ENCODE peak calls at places on chromosomes 5 and 9, in six cellular contexts. X is H1, I is neuronal stem cell, B is IMR-90, H is mesendoderm, L is trophoblast cell. T is an unnamed sample.

GRCh38 chr5:32450952-32451351 is 6.4 kb upstream of the ZFR start:
- DNase-seq in X (peak; percentile 36), I (no peak), B (no peak), H (peak; percentile 41), L (no peak), T (no peak)

GRCh38 chr5:148956632-148957385 is 106.1 kb downstream of the SH3TC2 start:
- DNase-seq in X (no peak), I (no peak), B (peak; percentile 49), H (peak; percentile 95), L (no peak), T (no peak)

GRCh38 chr5:151141535-151141934 is 16.0 kb downstream of the ANXA6 start:
- DNase-seq in X (peak; percentile 58), I (no peak), B (peak; percentile 25), H (no peak), L (no peak), T (no peak)

GRCh38 chr5:62299600-62299999 is 6.4 kb upstream of the KIF2A start:
- DNase-seq in X (no peak), I (no peak), B (no peak), H (no peak), L (no peak), T (no peak)

GRCh38 chr5:116025831-116026230 is 6.4 kb upstream of the ARL14EPL start:
- DNase-seq in X (no peak), I (no peak), B (no peak), H (no peak), L (no peak), T (no peak)

GRCh38 chr5:56471707-56472106 is 238.6 kb upstream of the ANKRD55 start:
- DNase-seq in X (no peak), I (no peak), B (no peak), H (no peak), L (peak; percentile 32), T (no peak)

GRCh38 chr5:134245692-134246091 is 19.8 kb upstream of the PPP2CA start:
- DNase-seq in X (no peak), I (no peak), B (no peak), H (no peak), L (no peak), T (no peak)

GRCh38 chr9:126232461-126232860 is 94.2 kb upstream of the MVB12B start:
- DNase-seq in X (no peak), I (no peak), B (no peak), H (no peak), L (no peak), T (no peak)

GRCh38 chr5:123776761-123777160 is 264.8 kb downstream of the CSNK1G3 start:
- DNase-seq in X (no peak), I (no peak), B (peak; percentile 88), H (peak; percentile 4), L (peak; percentile 48), T (peak; percentile 57)

GRCh38 chr9:20402273-20402875 is 219.9 kb downstream of the MLLT3 start:
- DNase-seq in X (no peak), I (no peak), B (peak; percentile 8), H (no peak), L (no peak), T (no peak)

GRCh38 chr9:100679834-100680233 is 102.0 kb downstream of the CAVIN4 start:
- DNase-seq in X (no peak), I (no peak), B (no peak), H (no peak), L (no peak), T (no peak)

GRCh38 chr9:87075537-87075936 is 128.2 kb upstream of the GAS1 start:
- DNase-seq in X (peak; percentile 48), I (no peak), B (no peak), H (peak; percentile 40), L (no peak), T (no peak)

GRCh38 chr9:136090768-136091581 is 4.1 kb downstream of the NACC2 start:
- DNase-seq in X (peak; percentile 61), I (no peak), B (no peak), H (no peak), L (no peak), T (peak; percentile 7)

GRCh38 chr9:125772740-125773139 is 25.6 kb downstream of the PBX3 start:
- DNase-seq in X (no peak), I (no peak), B (no peak), H (no peak), L (no peak), T (no peak)

GRCh38 chr5:89956838-89957237 is 452.7 kb downstream of the CETN3 start:
- DNase-seq in X (no peak), I (no peak), B (no peak), H (no peak), L (no peak), T (no peak)

GRCh38 chr5:169116961-169117461 is 183.9 kb downstream of the SLIT3 start:
- DNase-seq in X (no peak), I (no peak), B (no peak), H (peak; percentile 92), L (no peak), T (no peak)

GRCh38 chr9:8262625-8263622 is 463.3 kb upstream of the DMAC1 start:
- DNase-seq in X (no peak), I (no peak), B (no peak), H (peak; percentile 71), L (no peak), T (peak; percentile 0)

GRCh38 chr9:97387936-97388684 is 23.8 kb upstream of the TDRD7 start:
- DNase-seq in X (no peak), I (no peak), B (no peak), H (peak; percentile 49), L (no peak), T (no peak)

GRCh38 chr9:132056717-132057429 is 22.8 kb downstream of the MED27 start:
- DNase-seq in X (no peak), I (no peak), B (no peak), H (no peak), L (no peak), T (no peak)

GRCh38 chr9:132049900-132050299 is 29.8 kb downstream of the MED27 start:
- DNase-seq in X (no peak), I (no peak), B (no peak), H (no peak), L (no peak), T (no peak)

GRCh38 chr9:132055756-132056155 is 23.9 kb downstream of the MED27 start:
- DNase-seq in X (no peak), I (no peak), B (no peak), H (no peak), L (no peak), T (no peak)

GRCh38 chr9:132049323-132049882 is 30.3 kb downstream of the MED27 start:
- DNase-seq in X (no peak), I (no peak), B (no peak), H (no peak), L (no peak), T (no peak)

DNA sequence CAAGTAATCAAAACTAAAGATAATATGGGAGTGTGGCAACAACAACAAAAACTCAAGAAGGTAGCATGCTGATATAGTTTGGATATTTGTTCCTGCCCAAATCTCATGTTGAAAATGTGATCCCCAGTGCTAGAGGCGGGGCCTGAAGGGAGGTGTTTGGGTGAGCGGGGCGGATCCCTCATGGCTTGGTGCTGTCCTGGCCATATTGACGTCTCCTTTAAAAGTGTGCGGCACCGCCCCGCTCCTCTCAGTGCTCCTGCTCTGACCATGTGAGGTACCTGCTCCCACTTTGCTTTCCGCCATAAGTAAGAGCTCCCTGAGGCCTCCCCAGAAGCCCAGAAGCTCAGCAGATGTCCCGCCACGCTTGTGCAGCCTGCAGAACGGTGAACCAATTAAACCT is 25.6 kb downstream of the MED27 start:
- DNase-seq in X (no peak), I (no peak), B (no peak), H (no peak), L (no peak), T (no peak)
- H3K4me2 ChIP-seq in X (peak overlapping the region; percentile 16), I (no peak overlapping the region), B (no peak overlapping the region), H (no peak overlapping the region), L (no peak overlapping the region), T (no peak overlapping the region)

GRCh38 chr5:133051117-133051546 is 681 bp upstream of the HSPA4 start:
- DNase-seq in X (no peak), I (no peak), B (no peak), H (no peak), L (no peak), T (no peak)

GRCh38 chr5:133050500-133050899 is 1.3 kb upstream of the HSPA4 start:
- DNase-seq in X (no peak), I (no peak), B (no peak), H (peak; percentile 72), L (no peak), T (no peak)

GRCh38 chr5:133053463-133053862 is 1.6 kb downstream of the HSPA4 start:
- DNase-seq in X (no peak), I (no peak), B (no peak), H (no peak), L (no peak), T (no peak)

GRCh38 chr5:133052317-133053175 is 733 bp downstream of the HSPA4 start:
- DNase-seq in X (peak; percentile 64), I (no peak), B (peak; percentile 44), H (peak; percentile 71), L (peak; percentile 33), T (peak; percentile 76)

GRCh38 chr5:133051547-133052316 is at the start of gene HSPA4:
- DNase-seq in X (peak; percentile 96), I (peak; percentile 99), B (peak; percentile 99), H (peak; percentile 99), L (peak; percentile 99), T (peak; percentile 99)
- H3K4ac ChIP-seq in X (peak within 1 kb of the TSS; percentile 63), I (peak within 1 kb of the TSS; percentile 90), B (peak within 1 kb of the TSS; percentile 99), H (peak within 1 kb of the TSS; percentile 99), L (peak within 1 kb of the TSS; percentile 95), T (peak within 1 kb of the TSS; percentile 88)

GRCh38 chr5:104172976-104173375 is 610.4 kb upstream of the NUDT12 start:
- DNase-seq in X (no peak), I (no peak), B (no peak), H (no peak), L (no peak), T (no peak)

GRCh38 chr5:104177651-104178050 is 615.1 kb upstream of the NUDT12 start:
- DNase-seq in X (no peak), I (no peak), B (no peak), H (no peak), L (no peak), T (no peak)

GRCh38 chr5:104179057-104179456 is 616.5 kb upstream of the NUDT12 start:
- DNase-seq in X (peak; percentile 63), I (no peak), B (peak; percentile 63), H (peak; percentile 80), L (peak; percentile 61), T (peak; percentile 53)

DNA sequence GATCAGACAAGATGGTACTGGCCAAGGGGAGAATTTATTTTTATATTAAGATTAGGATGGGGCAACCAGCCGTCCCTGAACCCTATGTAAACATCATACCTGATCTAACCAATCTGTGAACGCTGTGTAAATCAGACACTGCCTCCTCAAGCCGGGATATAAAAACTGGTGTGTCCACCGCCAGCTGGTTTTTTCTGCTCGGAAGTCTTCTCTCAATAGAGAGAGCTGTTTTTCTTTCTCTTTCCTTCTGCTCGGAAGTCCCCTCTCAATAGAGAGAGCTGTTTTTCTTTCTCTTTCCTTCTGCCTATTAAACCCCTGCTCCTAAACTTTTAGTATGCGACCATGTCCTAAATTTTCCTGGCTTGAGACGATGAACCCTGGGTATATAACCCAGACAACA is 615.5 kb upstream of the NUDT12 start:
- DNase-seq in X (no peak), I (no peak), B (no peak), H (no peak), L (no peak), T (no peak)
- H3K4me3 ChIP-seq in X (no peak overlapping the region), I (no peak overlapping the region), B (no peak overlapping the region), H (no peak overlapping the region), L (no peak overlapping the region), T (no peak overlapping the region)

DNA sequence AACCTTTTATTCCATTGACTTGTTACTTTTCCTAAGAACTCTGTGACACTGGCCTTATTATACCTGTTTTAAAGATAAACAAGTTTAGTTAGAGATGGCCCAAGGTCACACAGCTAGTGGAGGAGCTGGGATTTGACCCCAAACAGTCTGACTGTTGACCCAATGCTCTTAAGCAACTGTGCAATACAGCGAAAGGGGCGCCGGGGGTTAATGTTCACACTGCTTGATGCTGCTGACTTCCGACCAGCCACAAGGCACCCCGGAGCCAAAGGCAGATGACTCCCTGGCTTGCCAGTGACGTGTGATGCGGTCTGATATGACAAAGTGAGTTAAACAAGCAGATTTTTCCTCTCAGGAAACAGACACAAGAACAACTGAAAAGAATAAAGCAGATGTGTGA is 23.9 kb downstream of the PIK3R1 start:
- DNase-seq in X (no peak), I (no peak), B (peak; percentile 90), H (no peak), L (no peak), T (peak; percentile 90)
- H3K4me2 ChIP-seq in X (no peak overlapping the region), I (no peak overlapping the region), B (peak overlapping the region; percentile 9), H (no peak overlapping the region), L (no peak overlapping the region), T (peak overlapping the region; percentile 78)

T was measured in mesenchymal stem cell.